ENCODE peak calls at places on chromosomes 16 and 17, in seven cellular contexts. One of them, this sample, is unnamed.

GRCh38 chr17:40035162-40035559 is 19.0 kb downstream of the MED24 start:
- DNase-seq in OCI-LY7: peak; percentile 50
- DNase-seq in AG04450: no peak
- DNase-seq in NCI-H446 treated with DMSO at 0.1 percent for 48 hours: no peak
- DNase-seq in GM23338: peak; percentile 90
- DNase-seq in NCI-H1105: no peak
- DNase-seq in cardiac muscle cell: peak; percentile 76
- DNase-seq in this sample: peak; percentile 40

GRCh38 chr16:67184453-67185002 is 765 bp upstream of the MATCAP1 start:
- DNase-seq in GM23338: no peak
- DNase-seq in AG04450: no peak
- DNase-seq in NCI-H1105: no peak
- DNase-seq in NCI-H446 treated with DMSO at 0.1 percent for 48 hours: no peak
- DNase-seq in OCI-LY7: no peak
- DNase-seq in cardiac muscle cell: peak; percentile 54
- DNase-seq in this sample: no peak

GRCh38 chr16:3904875-3905274 is 24.4 kb upstream of the CREBBP start:
- DNase-seq in NCI-H446 treated with DMSO at 0.1 percent for 48 hours: no peak
- DNase-seq in cardiac muscle cell: no peak
- DNase-seq in OCI-LY7: no peak
- DNase-seq in NCI-H1105: no peak
- DNase-seq in AG04450: no peak
- DNase-seq in GM23338: no peak
- DNase-seq in this sample: no peak

GRCh38 chr17:75313941-75314550 is 24.8 kb upstream of the SLC25A19 start:
- DNase-seq in NCI-H446 treated with DMSO at 0.1 percent for 48 hours: no peak
- DNase-seq in NCI-H1105: no peak
- DNase-seq in cardiac muscle cell: no peak
- DNase-seq in OCI-LY7: no peak
- DNase-seq in AG04450: no peak
- DNase-seq in GM23338: no peak
- DNase-seq in this sample: no peak

GRCh38 chr17:44086364-44087311 is 16.1 kb downstream of the G6PC3 start:
- DNase-seq in NCI-H1105: no peak
- DNase-seq in OCI-LY7: no peak
- DNase-seq in GM23338: peak; percentile 52
- DNase-seq in cardiac muscle cell: no peak
- DNase-seq in NCI-H446 treated with DMSO at 0.1 percent for 48 hours: no peak
- DNase-seq in AG04450: peak; percentile 75
- DNase-seq in this sample: peak; percentile 55

GRCh38 chr17:40648326-40648968 is 829 bp upstream of the SMARCE1 start:
- DNase-seq in GM23338: peak; percentile 55
- DNase-seq in cardiac muscle cell: no peak
- DNase-seq in NCI-H1105: peak; percentile 30
- DNase-seq in NCI-H446 treated with DMSO at 0.1 percent for 48 hours: no peak
- DNase-seq in OCI-LY7: no peak
- DNase-seq in AG04450: no peak
- DNase-seq in this sample: peak; percentile 8

GRCh38 chr16:81261049-81261648 is 22.7 kb downstream of the BCO1 start:
- DNase-seq in NCI-H446 treated with DMSO at 0.1 percent for 48 hours: no peak
- DNase-seq in cardiac muscle cell: no peak
- DNase-seq in AG04450: no peak
- DNase-seq in OCI-LY7: peak; percentile 31
- DNase-seq in GM23338: peak; percentile 61
- DNase-seq in NCI-H1105: no peak
- DNase-seq in this sample: peak; percentile 11

GRCh38 chr16:641326-642188 is at the start of gene MCRIP2:
- DNase-seq in OCI-LY7: peak; percentile 85
- DNase-seq in AG04450: peak; percentile 41
- DNase-seq in NCI-H1105: peak; percentile 13
- DNase-seq in cardiac muscle cell: peak; percentile 96
- DNase-seq in GM23338: peak; percentile 92
- DNase-seq in NCI-H446 treated with DMSO at 0.1 percent for 48 hours: peak; percentile 57
- DNase-seq in this sample: peak; percentile 74

GRCh38 chr17:81218991-81219390 is 3.8 kb downstream of the CEP131 start:
- DNase-seq in cardiac muscle cell: no peak
- DNase-seq in GM23338: no peak
- DNase-seq in NCI-H1105: no peak
- DNase-seq in OCI-LY7: no peak
- DNase-seq in NCI-H446 treated with DMSO at 0.1 percent for 48 hours: no peak
- DNase-seq in AG04450: no peak
- DNase-seq in this sample: no peak

GRCh38 chr16:48271728-48272127 is 24.4 kb upstream of the ABCC11 start:
- DNase-seq in cardiac muscle cell: no peak
- DNase-seq in NCI-H1105: no peak
- DNase-seq in NCI-H446 treated with DMSO at 0.1 percent for 48 hours: no peak
- DNase-seq in OCI-LY7: no peak
- DNase-seq in AG04450: no peak
- DNase-seq in GM23338: no peak
- DNase-seq in this sample: no peak

GRCh38 chr17:77875051-77875780 is 83.3 kb upstream of the TNRC6C start:
- DNase-seq in OCI-LY7: no peak
- DNase-seq in GM23338: no peak
- DNase-seq in cardiac muscle cell: no peak
- DNase-seq in NCI-H1105: no peak
- DNase-seq in AG04450: no peak
- DNase-seq in NCI-H446 treated with DMSO at 0.1 percent for 48 hours: no peak
- DNase-seq in this sample: no peak

GRCh38 chr17:50165867-50166517 is at the start of gene SGCA:
- DNase-seq in NCI-H446 treated with DMSO at 0.1 percent for 48 hours: no peak
- DNase-seq in cardiac muscle cell: peak; percentile 75
- DNase-seq in GM23338: no peak
- DNase-seq in NCI-H1105: no peak
- DNase-seq in AG04450: no peak
- DNase-seq in OCI-LY7: no peak
- DNase-seq in this sample: no peak

GRCh38 chr16:65782537-65783290 is 583.8 kb upstream of the CDH5 start:
- DNase-seq in cardiac muscle cell: no peak
- DNase-seq in GM23338: no peak
- DNase-seq in NCI-H1105: no peak
- DNase-seq in NCI-H446 treated with DMSO at 0.1 percent for 48 hours: peak; percentile 77
- DNase-seq in OCI-LY7: no peak
- DNase-seq in AG04450: no peak
- DNase-seq in this sample: no peak